ENCODE peak calls at places on chromosomes 12 and 14, in eight cellular contexts. T, X, Z, L, J, E, N and G are unnamed samples.
A peak's percentile ranks its signal among the peaks of the same experiment; 100 is the strongest.

GRCh38 chr12:46265734-46266133 is 3.1 kb downstream of the SLC38A1 start:
- DNase-seq in T (no peak), X (no peak), Z (no peak), L (no peak), J (no peak), E (no peak), N (no peak), G (no peak)

GRCh38 chr12:50765325-50765911 is 1.5 kb downstream of the ATF1 start:
- DNase-seq in T (peak; percentile 20), X (no peak), Z (no peak), L (peak; percentile 73), J (no peak), E (peak; percentile 66), N (peak; percentile 57), G (peak; percentile 76)

GRCh38 chr12:118357327-118358007 is 15.2 kb downstream of the TAOK3 start:
- DNase-seq in T (no peak), X (no peak), Z (no peak), L (peak; percentile 91), J (no peak), E (peak; percentile 64), N (no peak), G (peak; percentile 62)

GRCh38 chr12:115199831-115200230 is 515.9 kb upstream of the TBX3 start:
- DNase-seq in T (no peak), X (no peak), Z (no peak), L (peak; percentile 51), J (peak; percentile 42), E (peak; percentile 88), N (no peak), G (peak; percentile 11)

GRCh38 chr12:117878598-117878997 is 90.2 kb downstream of the KSR2 start:
- DNase-seq in T (no peak), X (no peak), Z (no peak), L (no peak), J (no peak), E (no peak), N (no peak), G (no peak)

GRCh38 chr12:119988788-119989618 is at the start of gene BICDL1:
- DNase-seq in T (peak; percentile 96), X (peak; percentile 21), Z (no peak), L (peak; percentile 14), J (no peak), E (peak; percentile 20), N (peak; percentile 33), G (peak; percentile 98)

GRCh38 chr12:115451785-115452736 is 768.1 kb upstream of the TBX3 start:
- DNase-seq in T (peak; percentile 53), X (no peak), Z (no peak), L (no peak), J (no peak), E (no peak), N (no peak), G (peak; percentile 19)

GRCh38 chr14:75168586-75169335 is 7.7 kb downstream of the TMED10 start:
- DNase-seq in T (no peak), X (no peak), Z (no peak), L (no peak), J (no peak), E (no peak), N (no peak), G (no peak)

GRCh38 chr14:92890830-92891598 is 31.9 kb upstream of the CHGA start:
- DNase-seq in T (no peak), X (no peak), Z (no peak), L (no peak), J (no peak), E (no peak), N (no peak), G (no peak)

GRCh38 chr14:65832431-65833253 is 420.1 kb downstream of the FUT8 start:
- DNase-seq in T (no peak), X (no peak), Z (no peak), L (peak; percentile 18), J (no peak), E (peak; percentile 12), N (peak; percentile 33), G (no peak)

GRCh38 chr12:69084816-69085215 is 151.8 kb upstream of the CPM start:
- DNase-seq in T (no peak), X (no peak), Z (no peak), L (no peak), J (no peak), E (no peak), N (no peak), G (no peak)

GRCh38 chr14:93946104-93946503 is 19.0 kb downstream of the FAM181A start:
- DNase-seq in T (no peak), X (no peak), Z (no peak), L (peak; percentile 49), J (no peak), E (peak; percentile 27), N (peak; percentile 82), G (no peak)

GRCh38 chr12:30926243-30927209 is at the start of gene TSPAN11:
- DNase-seq in T (peak; percentile 89), X (no peak), Z (no peak), L (peak; percentile 9), J (no peak), E (peak; percentile 31), N (no peak), G (peak; percentile 17)

GRCh38 chr12:107522692-107523477 is 162.7 kb upstream of the PWP1 start:
- DNase-seq in T (peak; percentile 20), X (no peak), Z (no peak), L (peak; percentile 12), J (no peak), E (no peak), N (no peak), G (no peak)

GRCh38 chr14:102878174-102878969 is 44.1 kb upstream of the AMN start:
- DNase-seq in T (no peak), X (no peak), Z (no peak), L (no peak), J (no peak), E (no peak), N (no peak), G (peak; percentile 8)

GRCh38 chr12:26940820-26941219 is 2.5 kb downstream of the FGFR1OP2 start:
- DNase-seq in T (no peak), X (no peak), Z (no peak), L (peak; percentile 47), J (no peak), E (peak; percentile 8), N (no peak), G (no peak)

GRCh38 chr14:104981699-104982541 is 3.7 kb upstream of the CLBA1 start:
- DNase-seq in T (no peak), X (no peak), Z (no peak), L (no peak), J (no peak), E (no peak), N (no peak), G (no peak)

GRCh38 chr12:32309811-32310755 is 89.3 kb upstream of the FGD4 start:
- DNase-seq in T (peak; percentile 55), X (no peak), Z (no peak), L (no peak), J (no peak), E (peak; percentile 36), N (no peak), G (peak; percentile 10)

GRCh38 chr14:88625671-88626070 is 62.8 kb downstream of the ZC3H14 start:
- DNase-seq in T (no peak), X (no peak), Z (no peak), L (no peak), J (no peak), E (no peak), N (no peak), G (no peak)

GRCh38 chr12:9122166-9122609 is 6.5 kb upstream of the A2M start:
- DNase-seq in T (no peak), X (no peak), Z (no peak), L (no peak), J (no peak), E (no peak), N (no peak), G (no peak)

GRCh38 chr14:70013269-70013873 is 134.2 kb downstream of the SMOC1 start:
- DNase-seq in T (peak; percentile 62), X (no peak), Z (no peak), L (peak; percentile 22), J (no peak), E (no peak), N (no peak), G (peak; percentile 56)
- TF ChIP-seq CTCF in T (peak; percentile 82), X (no peak), Z (peak; percentile 38), L (peak; percentile 75), J (peak; percentile 75), E (peak; percentile 47), N (peak; percentile 55), G (peak; percentile 88)

DNA sequence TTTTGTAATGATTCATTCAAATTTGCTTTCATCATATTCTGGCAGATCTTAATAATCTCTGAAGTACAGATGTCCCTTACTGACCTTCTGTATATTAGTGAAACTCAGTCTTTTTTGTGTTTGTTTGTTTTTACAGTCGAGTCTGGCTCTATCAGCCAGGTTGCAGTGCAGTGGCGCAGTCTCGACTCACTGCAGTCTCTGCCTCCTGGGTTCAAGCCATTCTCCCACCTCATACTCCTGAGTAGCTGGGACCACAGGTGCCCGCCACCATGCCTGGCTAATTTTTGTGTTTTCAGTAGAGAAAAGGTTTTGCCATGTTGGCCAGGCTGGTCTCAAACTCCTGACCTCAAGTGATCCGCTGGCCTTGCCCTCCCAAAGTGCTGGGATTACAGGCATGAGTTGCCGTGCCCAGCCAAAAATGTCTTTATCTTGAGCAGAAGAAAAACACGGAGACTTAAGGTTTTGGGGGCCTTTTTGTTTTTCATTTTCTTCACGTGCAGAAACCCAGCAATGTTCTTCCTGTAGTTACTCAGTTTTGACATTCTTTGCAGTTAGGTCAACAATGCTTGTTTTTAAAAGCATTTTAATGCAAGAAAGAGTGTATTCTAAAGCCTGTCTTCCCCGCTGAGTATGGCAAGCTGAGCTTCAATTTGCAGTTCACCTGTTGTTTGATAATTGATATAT is 79.5 kb downstream of the FAR2 start:
- DNase-seq in T (no peak), X (no peak), Z (no peak), L (no peak), J (no peak), E (no peak), N (no peak), G (no peak)
- H3K4me3 ChIP-seq in T (no peak overlapping the region), X (no peak overlapping the region), Z (no peak overlapping the region), L (no peak overlapping the region), J (no peak overlapping the region), E (no peak overlapping the region), N (no peak overlapping the region), G (no peak overlapping the region)

GRCh38 chr14:60266021-60266937 is 17.3 kb downstream of the PPM1A start:
- DNase-seq in T (peak; percentile 36), X (no peak), Z (no peak), L (peak; percentile 48), J (no peak), E (peak; percentile 33), N (no peak), G (peak; percentile 47)
- TF ChIP-seq CTCF in T (peak; percentile 59), X (no peak), Z (no peak), L (peak; percentile 66), J (peak; percentile 36), E (no peak), N (peak; percentile 19), G (peak; percentile 75)

DNA sequence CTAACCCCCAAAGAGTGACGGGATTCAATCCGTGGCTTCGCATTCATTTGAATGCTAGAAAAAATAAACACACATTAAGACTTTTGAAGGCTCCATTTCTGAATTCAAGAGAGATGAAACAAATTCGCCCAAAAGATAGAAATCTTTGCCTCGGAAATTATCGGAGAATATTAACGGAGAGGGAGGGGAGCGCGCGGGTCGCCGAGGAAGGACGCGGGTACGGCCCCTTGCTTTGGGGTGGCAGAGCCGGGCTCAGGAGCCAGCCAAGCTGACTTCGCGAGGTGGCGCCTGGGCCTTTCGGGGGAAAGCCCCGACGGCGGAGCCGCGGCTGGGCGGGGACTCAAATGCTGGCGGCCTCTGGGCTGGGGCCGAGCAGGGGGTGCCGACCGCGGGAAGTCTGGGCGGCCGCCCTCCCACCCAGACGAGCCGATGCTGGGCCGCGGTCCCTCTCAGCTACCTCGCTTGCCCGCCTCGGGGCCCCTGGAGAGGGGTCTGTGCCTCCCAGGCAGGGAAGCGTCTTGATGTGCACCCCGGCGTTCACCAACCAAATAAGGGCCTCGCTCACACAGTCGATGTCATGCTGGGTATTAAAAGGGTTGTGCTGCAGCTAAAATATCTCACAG is 14.7 kb downstream of the NKX2-1 start:
- DNase-seq in T (no peak), X (no peak), Z (no peak), L (no peak), J (no peak), E (no peak), N (no peak), G (no peak)
- H3K4me3 ChIP-seq in T (no peak overlapping the region), X (no peak overlapping the region), Z (no peak overlapping the region), L (no peak overlapping the region), J (no peak overlapping the region), E (no peak overlapping the region), N (no peak overlapping the region), G (no peak overlapping the region)